ENCODE peak calls at places on chromosome 17, in eight cellular contexts. One of them, this sample, is unnamed. For H3K27me3, the result is how much of the 10 kb centered on the place peaks cover.

GRCh38 chr17:6098466-6099180 is 28.4 kb downstream of the WSCD1 start:
- DNase-seq in body of pancreas: no peak
- DNase-seq in thoracic aorta: no peak
- DNase-seq in MG63: no peak
- DNase-seq in ovary: no peak
- DNase-seq in esophagus squamous epithelium: no peak
- DNase-seq in H7: no peak
- DNase-seq in neural progenitor cell: peak
- DNase-seq in this sample: no peak

GRCh38 chr17:72465191-72466024 is 344.6 kb downstream of the SOX9 start:
- DNase-seq in body of pancreas: peak
- DNase-seq in esophagus squamous epithelium: no peak
- DNase-seq in H7: no peak
- DNase-seq in ovary: no peak
- DNase-seq in thoracic aorta: no peak
- DNase-seq in MG63: peak
- DNase-seq in neural progenitor cell: no peak
- DNase-seq in this sample: peak

GRCh38 chr17:27597188-27597580 is 33.8 kb upstream of the LGALS9 start:
- DNase-seq in body of pancreas: no peak
- DNase-seq in esophagus squamous epithelium: no peak
- DNase-seq in H7: no peak
- DNase-seq in neural progenitor cell: no peak
- DNase-seq in thoracic aorta: no peak
- DNase-seq in MG63: no peak
- DNase-seq in ovary: no peak
- DNase-seq in this sample: no peak

GRCh38 chr17:74223901-74224300 is 10.5 kb downstream of the TTYH2 start:
- DNase-seq in ovary: no peak
- DNase-seq in body of pancreas: no peak
- DNase-seq in MG63: no peak
- DNase-seq in neural progenitor cell: no peak
- DNase-seq in esophagus squamous epithelium: no peak
- DNase-seq in thoracic aorta: no peak
- DNase-seq in H7: no peak
- DNase-seq in this sample: no peak

GRCh38 chr17:8846768-8847211 is 20.7 kb downstream of the PIK3R6 start:
- DNase-seq in ovary: no peak
- DNase-seq in H7: peak
- DNase-seq in esophagus squamous epithelium: no peak
- DNase-seq in thoracic aorta: no peak
- DNase-seq in MG63: no peak
- DNase-seq in body of pancreas: no peak
- DNase-seq in neural progenitor cell: peak
- DNase-seq in this sample: no peak

GRCh38 chr17:19876524-19877161 is 8.9 kb upstream of the ULK2 start:
- DNase-seq in neural progenitor cell: no peak
- DNase-seq in H7: no peak
- DNase-seq in body of pancreas: no peak
- DNase-seq in ovary: no peak
- DNase-seq in esophagus squamous epithelium: no peak
- DNase-seq in thoracic aorta: no peak
- DNase-seq in MG63: no peak
- DNase-seq in this sample: no peak

GRCh38 chr17:561118-561517 is 153.5 kb downstream of the VPS53 start:
- DNase-seq in H7: no peak
- DNase-seq in neural progenitor cell: no peak
- DNase-seq in MG63: peak
- DNase-seq in body of pancreas: no peak
- DNase-seq in thoracic aorta: no peak
- DNase-seq in esophagus squamous epithelium: no peak
- DNase-seq in ovary: no peak
- DNase-seq in this sample: no peak

GRCh38 chr17:2916362-2916928 is 120.2 kb downstream of the RAP1GAP2 start:
- DNase-seq in thoracic aorta: no peak
- DNase-seq in esophagus squamous epithelium: no peak
- DNase-seq in H7: no peak
- DNase-seq in ovary: no peak
- DNase-seq in neural progenitor cell: no peak
- DNase-seq in MG63: no peak
- DNase-seq in body of pancreas: no peak
- DNase-seq in this sample: no peak

GRCh38 chr17:4073983-4074830 is 68.6 kb downstream of the ZZEF1 start:
- DNase-seq in ovary: no peak
- DNase-seq in thoracic aorta: no peak
- DNase-seq in MG63: no peak
- DNase-seq in neural progenitor cell: no peak
- DNase-seq in body of pancreas: no peak
- DNase-seq in H7: no peak
- DNase-seq in esophagus squamous epithelium: no peak
- DNase-seq in this sample: no peak

GRCh38 chr17:74592087-74592990 is at the start of gene CD300LD:
- DNase-seq in H7: no peak
- DNase-seq in MG63: peak
- DNase-seq in ovary: no peak
- DNase-seq in thoracic aorta: no peak
- DNase-seq in body of pancreas: no peak
- DNase-seq in neural progenitor cell: no peak
- DNase-seq in esophagus squamous epithelium: no peak
- DNase-seq in this sample: no peak

GRCh38 chr17:78709119-78709681 is 72.9 kb downstream of the CYTH1 start:
- DNase-seq in ovary: no peak
- DNase-seq in neural progenitor cell: no peak
- DNase-seq in esophagus squamous epithelium: no peak
- DNase-seq in H7: no peak
- DNase-seq in thoracic aorta: no peak
- DNase-seq in MG63: no peak
- DNase-seq in body of pancreas: no peak
- DNase-seq in this sample: no peak

GRCh38 chr17:19978206-19978802 is 676 bp upstream of the AKAP10 start:
- DNase-seq in MG63: no peak
- DNase-seq in ovary: no peak
- DNase-seq in body of pancreas: no peak
- DNase-seq in esophagus squamous epithelium: no peak
- DNase-seq in neural progenitor cell: no peak
- DNase-seq in H7: peak
- DNase-seq in thoracic aorta: no peak
- DNase-seq in this sample: no peak

GRCh38 chr17:16465861-16466338 is 26.1 kb downstream of the LRRC75A start:
- DNase-seq in esophagus squamous epithelium: no peak
- DNase-seq in H7: peak
- DNase-seq in body of pancreas: no peak
- DNase-seq in MG63: no peak
- DNase-seq in neural progenitor cell: no peak
- DNase-seq in ovary: no peak
- DNase-seq in thoracic aorta: no peak
- DNase-seq in this sample: no peak

GRCh38 chr17:62652251-62653001 is 25.0 kb downstream of the MRC2 start:
- DNase-seq in ovary: peak
- DNase-seq in esophagus squamous epithelium: no peak
- DNase-seq in thoracic aorta: no peak
- DNase-seq in H7: peak
- DNase-seq in neural progenitor cell: peak
- DNase-seq in MG63: peak
- DNase-seq in body of pancreas: peak
- DNase-seq in this sample: no peak

GRCh38 chr17:65243838-65244237 is 106.7 kb downstream of the RGS9 start:
- DNase-seq in body of pancreas: no peak
- DNase-seq in neural progenitor cell: peak
- DNase-seq in esophagus squamous epithelium: no peak
- DNase-seq in ovary: no peak
- DNase-seq in thoracic aorta: peak
- DNase-seq in MG63: peak
- DNase-seq in H7: peak
- DNase-seq in this sample: no peak

GRCh38 chr17:7706631-7707354 is 1.8 kb downstream of the EFNB3 start:
- DNase-seq in neural progenitor cell: no peak
- DNase-seq in esophagus squamous epithelium: no peak
- DNase-seq in thoracic aorta: no peak
- DNase-seq in body of pancreas: no peak
- DNase-seq in ovary: no peak
- DNase-seq in H7: no peak
- DNase-seq in MG63: no peak
- DNase-seq in this sample: no peak

GRCh38 chr17:7707858-7708750 is 3.1 kb downstream of the EFNB3 start:
- DNase-seq in esophagus squamous epithelium: no peak
- DNase-seq in thoracic aorta: no peak
- DNase-seq in H7: peak
- DNase-seq in neural progenitor cell: no peak
- DNase-seq in body of pancreas: no peak
- DNase-seq in MG63: no peak
- DNase-seq in ovary: no peak
- DNase-seq in this sample: no peak

GRCh38 chr17:7710341-7710740 is 5.3 kb downstream of the EFNB3 start:
- DNase-seq in ovary: no peak
- DNase-seq in H7: no peak
- DNase-seq in esophagus squamous epithelium: no peak
- DNase-seq in thoracic aorta: no peak
- DNase-seq in neural progenitor cell: no peak
- DNase-seq in body of pancreas: no peak
- DNase-seq in MG63: no peak
- DNase-seq in this sample: no peak

GRCh38 chr17:7707446-7707845 is 2.4 kb downstream of the EFNB3 start:
- DNase-seq in esophagus squamous epithelium: no peak
- DNase-seq in H7: peak
- DNase-seq in ovary: no peak
- DNase-seq in neural progenitor cell: peak
- DNase-seq in thoracic aorta: no peak
- DNase-seq in MG63: no peak
- DNase-seq in body of pancreas: no peak
- DNase-seq in this sample: no peak

GRCh38 chr17:7709031-7709430 is 4.0 kb downstream of the EFNB3 start:
- DNase-seq in thoracic aorta: no peak
- DNase-seq in neural progenitor cell: no peak
- DNase-seq in H7: peak
- DNase-seq in ovary: no peak
- DNase-seq in body of pancreas: no peak
- DNase-seq in esophagus squamous epithelium: no peak
- DNase-seq in MG63: no peak
- DNase-seq in this sample: no peak
- H3K27me3 ChIP-seq in thoracic aorta: under half
- H3K27me3 ChIP-seq in neural progenitor cell: under half
- H3K27me3 ChIP-seq in H7: under half
- H3K27me3 ChIP-seq in ovary: under half
- H3K27me3 ChIP-seq in body of pancreas: under half
- H3K27me3 ChIP-seq in esophagus squamous epithelium: half or more
- H3K27me3 ChIP-seq in MG63: under half
- H3K27me3 ChIP-seq in this sample: under half

DNA sequence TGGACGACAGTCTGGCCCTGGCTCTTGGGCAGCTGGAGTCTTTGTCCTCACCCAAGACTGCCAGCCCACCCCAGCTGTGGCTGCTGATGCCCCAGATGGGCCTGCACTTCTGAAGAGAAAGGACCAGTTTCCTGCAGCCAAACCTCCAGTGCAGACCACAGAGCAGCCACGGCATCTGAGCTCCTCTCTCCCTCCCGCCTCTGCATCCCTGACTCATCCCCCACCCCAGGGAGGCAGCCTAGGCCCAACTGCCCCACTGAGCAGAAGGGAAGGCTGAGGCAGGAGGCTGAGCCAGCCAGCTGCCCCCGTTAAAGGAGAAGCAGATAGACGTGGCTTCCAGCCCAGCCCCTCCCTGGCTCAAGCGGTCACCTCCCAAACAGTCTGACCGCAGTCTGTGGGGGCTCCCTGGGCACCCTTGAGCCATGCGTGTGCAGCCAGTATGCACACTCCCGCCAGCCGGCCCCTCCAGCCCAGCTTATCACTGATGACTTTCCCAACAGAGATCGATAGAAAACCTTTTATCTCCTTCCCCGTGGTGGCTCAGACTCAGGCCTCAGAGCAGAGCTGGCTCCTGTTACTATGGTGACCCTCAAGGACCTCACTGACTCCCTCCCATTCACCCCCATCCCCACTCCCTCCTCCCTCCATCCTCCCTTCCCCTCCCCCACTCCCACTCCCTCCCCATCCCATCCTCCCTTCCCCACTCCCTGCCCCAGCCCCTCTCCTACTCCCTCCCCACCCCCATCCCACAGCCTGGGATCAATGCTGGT is 12.0 kb upstream of the RAI1 start:
- DNase-seq in H7: peak
- DNase-seq in ovary: no peak
- DNase-seq in esophagus squamous epithelium: no peak
- DNase-seq in MG63: no peak
- DNase-seq in body of pancreas: no peak
- DNase-seq in neural progenitor cell: peak
- DNase-seq in thoracic aorta: no peak
- DNase-seq in this sample: no peak
- H3K27me3 ChIP-seq in H7: under half
- H3K27me3 ChIP-seq in ovary: under half
- H3K27me3 ChIP-seq in esophagus squamous epithelium: under half
- H3K27me3 ChIP-seq in MG63: under half
- H3K27me3 ChIP-seq in body of pancreas: under half
- H3K27me3 ChIP-seq in neural progenitor cell: under half
- H3K27me3 ChIP-seq in thoracic aorta: under half
- H3K27me3 ChIP-seq in this sample: under half

DNA sequence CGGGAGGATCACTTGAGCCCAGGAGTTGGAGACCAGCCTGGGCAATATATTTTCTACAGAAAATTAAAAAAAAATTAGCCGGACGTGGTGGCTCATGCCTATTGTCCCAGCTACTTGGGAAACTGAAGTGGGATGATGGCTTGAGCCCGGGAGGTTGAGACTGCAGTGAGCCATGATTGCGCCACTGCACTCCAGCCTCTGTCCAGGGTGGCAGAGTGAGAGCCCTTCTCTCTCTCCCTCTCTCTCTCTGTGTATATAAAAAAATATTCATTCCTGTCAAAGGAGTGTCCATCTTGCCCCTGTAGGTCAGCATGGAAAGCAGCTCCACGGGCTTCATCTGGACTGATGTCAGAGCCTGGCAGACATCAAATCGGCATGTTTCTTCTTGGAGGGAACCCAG is 31.2 kb downstream of the MGAT5B start:
- DNase-seq in neural progenitor cell: no peak
- DNase-seq in MG63: peak
- DNase-seq in body of pancreas: no peak
- DNase-seq in esophagus squamous epithelium: no peak
- DNase-seq in H7: no peak
- DNase-seq in thoracic aorta: no peak
- DNase-seq in ovary: no peak
- DNase-seq in this sample: no peak
- H3K27me3 ChIP-seq in neural progenitor cell: under half
- H3K27me3 ChIP-seq in MG63: under half
- H3K27me3 ChIP-seq in body of pancreas: under half
- H3K27me3 ChIP-seq in esophagus squamous epithelium: under half
- H3K27me3 ChIP-seq in H7: under half
- H3K27me3 ChIP-seq in thoracic aorta: under half
- H3K27me3 ChIP-seq in ovary: under half
- H3K27me3 ChIP-seq in this sample: under half

GRCh38 chr17:79748296-79749099 is 17.8 kb downstream of the ENPP7 start:
- DNase-seq in H7: peak
- DNase-seq in thoracic aorta: no peak
- DNase-seq in body of pancreas: no peak
- DNase-seq in neural progenitor cell: peak
- DNase-seq in MG63: no peak
- DNase-seq in esophagus squamous epithelium: no peak
- DNase-seq in ovary: no peak
- DNase-seq in this sample: no peak
- H3K27me3 ChIP-seq in H7: under half
- H3K27me3 ChIP-seq in thoracic aorta: under half
- H3K27me3 ChIP-seq in body of pancreas: under half
- H3K27me3 ChIP-seq in neural progenitor cell: half or more
- H3K27me3 ChIP-seq in MG63: under half
- H3K27me3 ChIP-seq in esophagus squamous epithelium: half or more
- H3K27me3 ChIP-seq in ovary: under half
- H3K27me3 ChIP-seq in this sample: under half